ENCODE peak calls at places on chromosomes 1 and 21, in four cellular contexts. P, O, W and S are unnamed samples.
A peak's percentile ranks its signal among the peaks of the same experiment; 100 is the strongest.

GRCh38 chr1:153532769-153533599 is 2.8 kb downstream of the S100A6 start:
- DNase-seq in P (peak; percentile 38), O (peak; percentile 81), W (no peak), S (peak; percentile 75)

GRCh38 chr1:241614144-241614543 is 26.0 kb downstream of the CHML start:
- DNase-seq in O (no peak), P (no peak), W (no peak), S (no peak)

GRCh38 chr21:37845535-37845934 is 70.7 kb downstream of the KCNJ6 start:
- DNase-seq in P (no peak), O (no peak), W (no peak), S (no peak)

GRCh38 chr1:55478742-55479141 is 263.6 kb upstream of the USP24 start:
- DNase-seq in O (peak; percentile 15), W (no peak), P (peak; percentile 29), S (no peak)

GRCh38 chr1:6785721-6786505 is 659 bp downstream of the CAMTA1 start:
- DNase-seq in O (no peak), P (peak; percentile 48), W (no peak), S (no peak)

GRCh38 chr1:68585371-68585770 is 88.5 kb upstream of the DEPDC1 start:
- DNase-seq in W (no peak), P (no peak), O (no peak), S (no peak)

GRCh38 chr1:12172959-12173358 is 6.2 kb downstream of the TNFRSF1B start:
- DNase-seq in O (no peak), P (no peak), W (no peak), S (no peak)

GRCh38 chr1:184051138-184051484 is 419 bp upstream of the TSEN15 start:
- DNase-seq in W (no peak), O (peak; percentile 19), P (no peak), S (no peak)

GRCh38 chr1:24896176-24896575 is 33.9 kb downstream of the RUNX3 start:
- DNase-seq in P (no peak), O (no peak), W (no peak), S (no peak)

GRCh38 chr1:10057744-10058294 is 25.1 kb downstream of the UBE4B start:
- DNase-seq in P (no peak), W (no peak), O (no peak), S (no peak)

GRCh38 chr1:3313579-3313955 is 140.9 kb upstream of the ARHGEF16 start:
- DNase-seq in O (no peak), P (no peak), W (no peak), S (no peak)

GRCh38 chr1:10514490-10515235 is 39.9 kb downstream of the PEX14 start:
- DNase-seq in W (no peak), P (no peak), O (peak; percentile 29), S (no peak)

GRCh38 chr1:175757381-175758015 is 14.1 kb upstream of the TNR start:
- DNase-seq in P (peak; percentile 63), O (peak; percentile 19), W (no peak), S (peak; percentile 35)

GRCh38 chr1:161260346-161260745 is 1.8 kb downstream of the PCP4L1 start:
- DNase-seq in O (no peak), P (no peak), W (no peak), S (no peak)

GRCh38 chr1:164787834-164788231 is 228.8 kb downstream of the PBX1 start:
- DNase-seq in P (no peak), O (no peak), W (no peak), S (no peak)

GRCh38 chr1:154104433-154105082 is 50.3 kb downstream of the NUP210L start:
- DNase-seq in W (no peak), P (peak; percentile 20), O (no peak), S (peak; percentile 4)

GRCh38 chr1:222829868-222830267 is 15.0 kb downstream of the DISP1 start:
- DNase-seq in O (no peak), W (no peak), P (no peak), S (no peak)

GRCh38 chr1:51472349-51472748 is 46.7 kb downstream of the EPS15 start:
- DNase-seq in P (no peak), O (no peak), W (no peak), S (no peak)

GRCh38 chr1:232463226-232463625 is 166.7 kb downstream of the SIPA1L2 start:
- DNase-seq in O (no peak), W (no peak), P (no peak), S (no peak)

GRCh38 chr1:227035316-227035715 is 95.2 kb downstream of the COQ8A start:
- DNase-seq in P (no peak), W (no peak), O (no peak), S (no peak)

GRCh38 chr1:153506831-153507413 is 28.9 kb downstream of the S100A6 start:
- DNase-seq in W (no peak), O (no peak), P (no peak), S (no peak)

GRCh38 chr1:95067069-95067468 is 5.7 kb downstream of the ALG14 start:
- DNase-seq in W (no peak), P (no peak), O (no peak), S (no peak)

GRCh38 chr1:39258146-39258924 is 53.8 kb downstream of the MACF1 start:
- DNase-seq in P (peak; percentile 68), O (peak; percentile 55), W (no peak), S (peak; percentile 57)

GRCh38 chr1:37362569-37362968 is 111.8 kb upstream of the ZC3H12A start:
- DNase-seq in O (no peak), P (no peak), W (no peak), S (no peak)

GRCh38 chr1:109104364-109105151 is 9.4 kb upstream of the ELAPOR1 start:
- DNase-seq in W (no peak), P (no peak), O (no peak), S (no peak)

GRCh38 chr1:145751491-145752021 is 32.3 kb downstream of the CD160 start:
- DNase-seq in W (no peak), O (no peak), P (no peak), S (no peak)

GRCh38 chr1:92858564-92859399 is 26.9 kb downstream of the RPL5 start:
- DNase-seq in O (peak; percentile 67), W (peak; percentile 59), P (peak; percentile 91), S (peak; percentile 29)

DNA sequence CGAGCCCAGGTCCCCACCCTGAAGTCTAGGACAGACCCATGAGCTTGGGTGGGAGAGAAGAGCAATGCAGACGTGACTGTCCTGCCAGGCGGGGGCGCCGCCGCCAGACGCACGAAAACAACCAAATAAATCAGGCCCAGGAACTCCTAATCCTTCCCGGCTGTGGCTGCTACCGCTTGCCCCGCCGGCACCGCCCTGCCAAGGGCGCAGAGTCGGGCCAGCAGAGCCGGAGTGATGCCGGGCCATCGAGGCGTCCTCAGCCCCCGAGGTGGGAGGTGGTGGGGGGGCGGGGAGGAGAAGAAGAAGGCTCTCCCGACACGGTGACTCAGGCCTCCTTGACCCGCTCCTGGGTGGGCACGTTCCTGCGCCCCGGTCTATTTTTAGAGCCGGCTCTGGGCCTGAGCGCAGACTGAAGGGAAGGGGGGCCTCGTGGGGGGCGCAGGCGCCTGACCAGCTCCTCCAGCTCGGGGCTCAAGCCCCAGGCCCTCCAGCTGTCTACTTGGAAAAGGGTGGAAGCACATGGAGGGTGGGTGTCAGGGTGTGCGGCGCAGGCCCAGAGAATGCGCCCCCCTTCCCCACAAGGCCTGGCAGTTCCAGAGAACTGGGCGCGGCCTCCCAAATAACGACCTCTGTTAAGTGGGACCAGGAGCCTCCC is 10.8 kb upstream of the COL16A1 start:
- DNase-seq in P (peak; percentile 63), W (no peak), O (no peak), S (no peak)
- H3K4me3 ChIP-seq in P (no peak overlapping the region), W (peak overlapping the region; percentile 32), O (peak overlapping the region; percentile 46), S (peak overlapping the region; percentile 26)

GRCh38 chr1:8122477-8123407 is 96.6 kb upstream of the ERRFI1 start:
- DNase-seq in O (no peak), W (no peak), P (no peak), S (no peak)

GRCh38 chr1:8122160-8122476 is 96.0 kb upstream of the ERRFI1 start:
- DNase-seq in P (no peak), W (no peak), O (no peak), S (no peak)

GRCh38 chr1:8118031-8118451 is 91.9 kb upstream of the ERRFI1 start:
- DNase-seq in O (no peak), P (no peak), W (no peak), S (no peak)

GRCh38 chr1:8120693-8121260 is 94.7 kb upstream of the ERRFI1 start:
- DNase-seq in O (no peak), W (peak; percentile 23), P (no peak), S (no peak)

DNA sequence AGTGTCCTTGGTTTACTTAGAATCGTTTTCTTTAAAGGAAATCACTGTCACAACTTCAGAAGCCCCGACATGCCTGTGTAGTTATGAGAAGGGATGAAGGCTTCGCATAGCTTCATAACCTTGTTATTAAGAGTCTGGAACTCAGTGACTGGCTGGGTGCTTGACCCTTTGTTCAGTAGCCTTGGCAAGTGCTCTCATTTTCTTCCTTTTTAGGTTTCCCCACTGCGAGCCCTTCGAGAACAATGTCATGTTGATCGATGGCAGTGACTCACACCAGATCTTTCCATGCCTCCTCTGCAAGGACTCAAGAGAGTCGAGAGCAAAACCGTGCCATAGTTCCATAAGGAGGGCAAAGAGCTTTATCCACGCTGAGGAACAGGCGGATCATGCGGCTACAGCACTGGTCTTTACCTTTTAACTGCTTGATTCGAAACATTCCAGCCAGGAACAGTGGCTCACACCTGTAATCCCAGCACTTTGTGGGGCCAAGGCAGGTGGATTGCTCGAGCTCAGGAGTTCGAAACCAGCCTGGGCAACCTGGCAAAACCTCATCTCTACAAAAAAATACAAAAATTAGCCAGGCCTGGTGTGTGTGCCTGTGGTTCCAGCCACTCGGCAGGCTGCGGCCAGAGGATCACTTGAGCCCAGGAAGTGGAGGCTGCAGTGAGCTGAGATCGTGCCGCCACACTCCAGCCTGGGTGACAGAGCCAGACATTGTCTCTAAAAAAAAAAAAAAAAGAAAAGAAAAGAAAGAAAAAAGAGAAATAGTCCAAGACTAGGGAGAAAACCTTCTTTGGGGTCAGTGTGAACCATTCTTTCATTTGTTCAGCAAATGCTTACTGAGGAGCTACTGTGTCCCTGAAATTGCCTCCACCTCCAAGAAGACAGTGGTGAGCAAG is 95.4 kb upstream of the ERRFI1 start:
- DNase-seq in W (no peak), P (no peak), O (peak; percentile 95), S (no peak)
- H3K4me1 ChIP-seq in W (peaks cover 10% of the 10 kb centered on the region), P (no peaks in the 10 kb centered on the region), O (peaks cover 73% of the 10 kb centered on the region), S (peaks cover 4% of the 10 kb centered on the region)

GRCh38 chr1:211897011-211897410 is 66.4 kb upstream of the LPGAT1 start:
- DNase-seq in W (no peak), O (no peak), P (no peak), S (no peak)
- H3K4me3 ChIP-seq in W (no peak overlapping the region), O (no peak overlapping the region), P (no peak overlapping the region), S (no peak overlapping the region)

GRCh38 chr1:182806015-182806678 is 16.6 kb downstream of the NPL start:
- DNase-seq in W (no peak), O (peak; percentile 18), P (peak; percentile 35), S (no peak)
- H3K4me1 ChIP-seq in W (no peaks in the 10 kb centered on the region), O (no peaks in the 10 kb centered on the region), P (no peaks in the 10 kb centered on the region), S (peaks cover 2% of the 10 kb centered on the region)

DNA sequence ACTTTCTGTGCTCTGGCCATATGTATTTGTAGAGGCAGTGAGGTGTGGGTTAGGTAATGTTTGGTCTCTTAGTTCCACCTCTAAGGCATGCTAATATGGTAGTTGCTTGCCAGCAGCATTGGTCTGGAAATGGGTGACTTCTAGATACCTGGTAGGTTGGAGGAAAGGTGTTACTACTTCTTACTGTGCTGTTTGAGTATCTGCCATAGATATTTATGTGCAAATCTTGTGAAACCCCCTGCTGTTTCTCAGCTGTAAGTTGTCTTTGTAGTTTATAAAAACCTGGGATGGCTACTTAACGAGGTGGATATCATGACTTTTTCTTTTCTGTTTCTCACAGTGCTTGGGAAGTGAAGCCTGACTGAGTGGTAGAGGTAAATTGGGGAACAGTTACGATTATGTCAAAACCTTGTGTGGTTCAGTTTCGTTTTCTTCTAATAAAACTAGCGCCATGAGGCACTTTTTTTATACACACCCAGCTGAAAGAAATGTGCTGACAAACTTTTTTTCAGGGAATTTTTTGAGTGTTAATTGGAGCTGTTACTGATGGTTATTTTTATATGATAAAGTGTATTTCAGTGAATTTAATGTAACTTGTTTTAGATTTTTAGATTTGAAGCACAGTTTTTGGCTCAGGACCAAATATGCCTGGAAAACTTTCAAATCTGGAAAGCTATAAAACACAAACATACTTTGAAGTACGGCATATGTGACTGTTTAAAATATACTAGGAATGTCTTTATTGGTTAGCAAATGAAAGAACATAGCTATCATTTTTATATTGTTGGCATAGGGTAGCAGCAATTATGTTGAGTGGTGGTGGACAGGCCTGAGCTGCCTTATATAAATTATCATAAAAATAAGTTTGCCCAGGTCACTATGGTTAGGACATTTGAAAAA is 42.1 kb downstream of the CAMSAP2 start:
- DNase-seq in O (no peak), P (no peak), W (peak; percentile 61), S (no peak)
- H3K4me3 ChIP-seq in O (no peak overlapping the region), P (no peak overlapping the region), W (peak overlapping the region; percentile 4), S (no peak overlapping the region)